ENCODE peak calls at places on chromosome 13, in ten cellular contexts. T, I, Z, U, D, L, C, B, E and Q are unnamed samples.

GRCh38 chr13:40787062-40787461 is 2.3 kb upstream of the SLC25A15 start:
- DNase-seq in T (no peak), I (no peak), Z (no peak), U (peak; percentile 91), D (peak; percentile 79), L (no peak), C (no peak), B (no peak), E (no peak), Q (no peak)

GRCh38 chr13:92681239-92681638 is 545.4 kb upstream of the GPC6 start:
- DNase-seq in T (peak; percentile 17), I (no peak), Z (no peak), U (no peak), D (no peak), L (no peak), C (no peak), B (no peak), E (no peak), Q (peak; percentile 67)

GRCh38 chr13:66656050-66656449 is 574.1 kb downstream of the PCDH9 start:
- DNase-seq in T (no peak), I (no peak), Z (peak; percentile 6), U (no peak), D (no peak), L (no peak), C (no peak), B (no peak), E (no peak), Q (no peak)

GRCh38 chr13:49220856-49221614 is 897 bp downstream of the MLNR start:
- DNase-seq in T (no peak), I (no peak), Z (no peak), U (no peak), D (no peak), L (no peak), C (no peak), B (no peak), E (no peak), Q (peak; percentile 37)

GRCh38 chr13:42454749-42455148 is 119.2 kb upstream of the TNFSF11 start:
- DNase-seq in T (no peak), I (no peak), Z (no peak), U (no peak), D (no peak), L (no peak), C (no peak), B (no peak), E (no peak), Q (no peak)

GRCh38 chr13:24741791-24742190 is 22.2 kb upstream of the RNF17 start:
- DNase-seq in T (no peak), I (no peak), Z (no peak), U (no peak), D (no peak), L (no peak), C (no peak), B (no peak), E (no peak), Q (no peak)

GRCh38 chr13:42893346-42893745 is 98.7 kb downstream of the EPSTI1 start:
- DNase-seq in T (peak; percentile 54), I (no peak), Z (peak; percentile 34), U (peak; percentile 69), D (no peak), L (no peak), C (no peak), B (no peak), E (no peak), Q (peak; percentile 59)

GRCh38 chr13:56216221-56216620 is 924.5 kb upstream of the PRR20A start:
- DNase-seq in T (no peak), I (no peak), Z (no peak), U (no peak), D (no peak), L (no peak), C (no peak), B (no peak), E (no peak), Q (no peak)

DNA sequence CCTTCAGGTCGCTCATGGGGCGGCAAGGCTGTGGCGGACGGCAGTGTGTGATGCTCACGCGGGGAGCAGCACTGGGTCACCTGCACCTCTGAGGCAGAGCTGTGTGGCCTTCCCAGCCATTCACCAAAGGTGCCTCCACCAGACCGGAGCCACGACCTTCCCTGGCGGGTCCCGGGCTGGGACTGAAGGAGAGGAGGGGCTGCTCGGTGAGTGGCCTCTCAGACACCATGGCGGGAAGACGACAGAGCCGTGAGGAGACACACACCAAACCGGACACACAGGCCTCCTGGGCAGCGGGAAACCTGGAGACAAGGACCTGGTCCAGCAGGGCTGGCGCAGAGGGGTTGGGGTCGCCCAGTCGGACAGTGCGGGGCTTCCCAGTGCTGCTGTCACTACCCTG is 7.5 kb downstream of the MCF2L start:
- DNase-seq in T (no peak), I (no peak), Z (no peak), U (no peak), D (no peak), L (no peak), C (no peak), B (no peak), E (no peak), Q (no peak)
- H3K27me3 ChIP-seq in T (peaks cover 5% of the 10 kb centered on the region), I (peaks cover 35% of the 10 kb centered on the region), Z (no peaks in the 10 kb centered on the region), U (peaks cover 5% of the 10 kb centered on the region), D (peaks cover 34% of the 10 kb centered on the region), L (peaks cover 4% of the 10 kb centered on the region), C (no peaks in the 10 kb centered on the region), B (no peaks in the 10 kb centered on the region), E (no peaks in the 10 kb centered on the region), Q (no peaks in the 10 kb centered on the region)

DNA sequence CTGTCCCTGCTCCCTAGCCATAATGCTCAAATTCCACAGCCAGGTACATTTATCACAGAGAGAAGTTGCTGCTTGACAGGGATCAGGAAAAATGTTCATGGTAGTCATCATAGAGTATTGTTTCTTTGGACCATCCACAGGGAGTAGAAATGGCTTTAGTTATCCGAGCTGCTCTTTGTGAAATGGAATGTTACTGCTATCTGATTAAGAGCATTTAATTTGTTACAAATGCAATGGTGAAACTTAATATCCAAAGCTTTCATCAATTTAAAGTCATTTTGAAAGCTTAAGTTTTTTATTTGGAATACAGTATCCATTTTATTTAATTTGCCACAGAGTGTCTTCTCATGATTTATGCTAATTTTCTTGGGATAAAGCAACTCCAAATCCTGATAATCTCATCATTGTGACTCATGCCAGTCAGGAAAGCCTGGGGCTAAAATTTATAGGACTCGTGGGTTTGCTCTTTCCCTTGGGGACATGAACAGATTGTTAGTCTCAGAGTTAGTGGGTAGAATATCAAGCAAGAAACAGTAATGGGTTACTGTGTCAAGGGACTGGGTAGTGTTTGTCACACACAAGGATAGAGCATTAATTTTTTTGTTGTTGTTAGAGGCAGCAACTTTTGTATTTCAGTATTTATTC is 59.8 kb downstream of the SCEL start:
- DNase-seq in T (peak; percentile 12), I (peak; percentile 96), Z (no peak), U (no peak), D (no peak), L (peak; percentile 56), C (no peak), B (no peak), E (no peak), Q (peak; percentile 13)
- H3K27me3 ChIP-seq in T (no peaks in the 10 kb centered on the region), I (no peaks in the 10 kb centered on the region), Z (no peaks in the 10 kb centered on the region), U (no peaks in the 10 kb centered on the region), D (no peaks in the 10 kb centered on the region), L (peaks cover 4% of the 10 kb centered on the region), C (no peaks in the 10 kb centered on the region), B (no peaks in the 10 kb centered on the region), E (peaks cover 3% of the 10 kb centered on the region), Q (no peaks in the 10 kb centered on the region)

GRCh38 chr13:94829801-94830200 is 117.5 kb upstream of the SOX21 start:
- DNase-seq in T (no peak), I (no peak), Z (no peak), U (no peak), D (no peak), L (peak; percentile 58), C (no peak), B (no peak), E (no peak), Q (no peak)
- H3K27me3 ChIP-seq in T (no peaks in the 10 kb centered on the region), I (no peaks in the 10 kb centered on the region), Z (no peaks in the 10 kb centered on the region), U (no peaks in the 10 kb centered on the region), D (peaks cover 2% of the 10 kb centered on the region), L (no peaks in the 10 kb centered on the region), C (no peaks in the 10 kb centered on the region), B (no peaks in the 10 kb centered on the region), E (no peaks in the 10 kb centered on the region), Q (no peaks in the 10 kb centered on the region)

DNA sequence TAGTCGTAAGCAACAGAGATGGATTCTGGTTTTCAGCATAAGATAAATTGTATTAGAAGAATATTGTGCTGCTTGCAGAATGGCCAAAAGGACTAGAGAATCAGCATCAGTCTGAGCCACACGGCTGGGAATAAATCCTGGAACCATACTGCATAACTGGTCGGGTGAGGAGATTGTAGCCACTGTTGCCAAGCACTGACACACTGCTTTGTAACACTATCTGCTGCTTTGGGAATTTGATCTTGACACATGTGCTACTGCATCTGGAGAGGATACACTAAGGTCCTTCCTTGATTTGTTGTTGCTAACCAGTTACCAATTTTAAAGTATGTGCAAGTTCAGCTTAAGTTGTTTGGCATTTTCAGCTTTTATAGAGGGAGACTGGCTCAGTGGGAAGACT is 1.9 kb downstream of the HNRNPA1L2 start:
- DNase-seq in T (peak; percentile 44), I (no peak), Z (no peak), U (peak; percentile 8), D (no peak), L (no peak), C (no peak), B (no peak), E (no peak), Q (no peak)
- H3K27me3 ChIP-seq in T (no peaks in the 10 kb centered on the region), I (no peaks in the 10 kb centered on the region), Z (no peaks in the 10 kb centered on the region), U (no peaks in the 10 kb centered on the region), D (no peaks in the 10 kb centered on the region), L (no peaks in the 10 kb centered on the region), C (no peaks in the 10 kb centered on the region), B (no peaks in the 10 kb centered on the region), E (no peaks in the 10 kb centered on the region), Q (no peaks in the 10 kb centered on the region)

DNA sequence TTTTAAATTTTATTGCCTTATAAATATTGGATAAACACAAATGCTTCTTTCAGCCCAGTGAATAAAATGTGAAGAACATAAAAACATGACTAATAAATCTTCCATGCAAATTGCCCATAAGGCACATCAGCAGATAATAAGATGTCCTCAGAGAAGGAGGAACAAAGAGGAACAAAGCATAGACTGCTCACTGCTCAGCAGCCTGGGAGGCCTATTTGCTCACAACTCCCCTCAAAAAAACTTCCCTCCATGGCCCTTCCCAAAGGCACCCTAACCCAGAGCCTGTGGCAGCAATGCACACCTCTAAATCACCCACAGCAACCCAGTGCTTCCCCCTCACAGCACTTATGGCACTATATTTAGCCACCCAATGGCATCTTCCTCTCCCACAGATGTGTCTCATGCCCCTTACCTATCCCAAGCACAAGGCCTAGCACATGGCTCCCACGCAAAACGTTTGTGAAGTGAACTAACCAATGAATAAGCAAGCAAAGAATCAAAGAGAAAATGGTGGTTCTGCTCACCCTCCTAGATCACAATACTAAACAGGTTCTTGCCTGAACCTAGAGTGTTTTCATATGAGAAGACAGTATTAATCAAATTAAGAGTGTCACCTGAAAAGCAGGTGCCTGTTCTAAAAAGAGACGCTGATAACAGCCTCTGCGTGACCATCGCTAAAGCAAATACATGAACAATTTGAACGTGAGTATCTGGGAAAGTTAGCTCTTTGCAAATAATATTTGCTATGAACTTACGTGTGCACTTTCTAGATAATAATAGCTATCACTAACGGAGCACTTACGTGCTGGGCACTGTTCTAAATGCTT is 96.9 kb downstream of the TBC1D4 start:
- DNase-seq in T (no peak), I (no peak), Z (no peak), U (no peak), D (no peak), L (no peak), C (no peak), B (no peak), E (no peak), Q (no peak)
- H3K27me3 ChIP-seq in T (no peaks in the 10 kb centered on the region), I (no peaks in the 10 kb centered on the region), Z (no peaks in the 10 kb centered on the region), U (no peaks in the 10 kb centered on the region), D (no peaks in the 10 kb centered on the region), L (no peaks in the 10 kb centered on the region), C (no peaks in the 10 kb centered on the region), B (no peaks in the 10 kb centered on the region), E (no peaks in the 10 kb centered on the region), Q (no peaks in the 10 kb centered on the region)

GRCh38 chr13:96994849-96995243 is 570 bp upstream of the OXGR1 start:
- DNase-seq in T (no peak), I (no peak), Z (no peak), U (no peak), D (no peak), L (no peak), C (no peak), B (no peak), E (no peak), Q (no peak)
- H3K27me3 ChIP-seq in T (peaks cover 46% of the 10 kb centered on the region), I (peaks cover 77% of the 10 kb centered on the region), Z (peaks cover 45% of the 10 kb centered on the region), U (peaks cover 18% of the 10 kb centered on the region), D (peaks cover 28% of the 10 kb centered on the region), L (peaks cover 9% of the 10 kb centered on the region), C (no peaks in the 10 kb centered on the region), B (peaks cover 8% of the 10 kb centered on the region), E (peaks cover 6% of the 10 kb centered on the region), Q (peaks cover 13% of the 10 kb centered on the region)